ENCODE peak calls at places on chromosome 7, in eight cellular contexts. Y is stimulated activated CD8-positive, alpha-beta memory T cell treated with anti-CD3 and anti-CD28 coated beads, Interleukin-15, amount 100 ng/mL, for 24 hours; N is T-helper 1 cell; J is substantia nigra; R is MM.1S; Q is stimulated activated CD4-positive, alpha-beta T cell treated with anti-CD3 and anti-CD28 coated beads, Interleukin-4, amount 100 ng/mL, for 24 hours; U is amniotic epithelial cell; Z is H54. E is an unnamed sample.

GRCh38 chr7:49718755-49719154 is 54.7 kb upstream of the VWC2 start:
- DNase-seq in Y (no peak), N (no peak), J (no peak), R (no peak), Q (no peak), U (no peak), Z (no peak), E (no peak)

GRCh38 chr7:1923409-1924053 is 253.5 kb downstream of the ELFN1 start:
- DNase-seq in Y (no peak), N (no peak), J (no peak), R (no peak), Q (no peak), U (no peak), Z (no peak), E (no peak)

GRCh38 chr7:124459101-124460052 is 306.2 kb downstream of the GPR37 start:
- DNase-seq in Y (no peak), N (no peak), J (no peak), R (no peak), Q (no peak), U (peak), Z (no peak), E (no peak)

GRCh38 chr7:84091318-84091717 is 103.3 kb downstream of the SEMA3A start:
- DNase-seq in Y (no peak), N (no peak), J (no peak), R (no peak), Q (no peak), U (peak), Z (no peak), E (no peak)

GRCh38 chr7:101081432-101081831 is 3.8 kb upstream of the TRIM56 start:
- DNase-seq in Y (no peak), N (no peak), J (no peak), R (no peak), Q (no peak), U (no peak), Z (no peak), E (no peak)

GRCh38 chr7:150937848-150938561 is 40.1 kb downstream of the KCNH2 start:
- DNase-seq in Y (no peak), N (peak), J (no peak), R (no peak), Q (peak), U (no peak), Z (peak), E (no peak)

GRCh38 chr7:37352974-37353948 is 95.4 kb downstream of the ELMO1 start:
- DNase-seq in Y (no peak), N (peak), J (no peak), R (peak), Q (peak), U (no peak), Z (peak), E (peak)

GRCh38 chr7:77393261-77393660 is 22.9 kb downstream of the GSAP start:
- DNase-seq in Y (no peak), N (peak), J (no peak), R (no peak), Q (peak), U (no peak), Z (peak), E (no peak)

GRCh38 chr7:7312323-7312722 is 130.0 kb downstream of the C1GALT1 start:
- DNase-seq in Y (no peak), N (no peak), J (no peak), R (no peak), Q (no peak), U (no peak), Z (no peak), E (no peak)

GRCh38 chr7:3200504-3200903 is 100.5 kb upstream of the SDK1 start:
- DNase-seq in Y (no peak), N (peak), J (no peak), R (no peak), Q (peak), U (peak), Z (peak), E (peak)

GRCh38 chr7:100826546-100827329 is 585 bp downstream of the EPHB4 start:
- DNase-seq in Y (no peak), N (no peak), J (no peak), R (no peak), Q (no peak), U (no peak), Z (no peak), E (no peak)